ENCODE peak calls at places on chromosomes 3 and 15, in seven cellular contexts. F, K, V, U, Y, Q and J are unnamed samples.

GRCh38 chr3:8145661-8146060 is 356.0 kb upstream of the LMCD1 start:
- DNase-seq in F (no peak), K (no peak), V (no peak), U (no peak), Y (no peak), Q (no peak), J (no peak)

GRCh38 chr3:58260261-58260731 is 22.7 kb downstream of the ABHD6 start:
- DNase-seq in F (no peak), K (no peak), V (peak), U (peak), Y (no peak), Q (no peak), J (peak)

GRCh38 chr3:129045675-129046036 is 14.9 kb upstream of the GP9 start:
- DNase-seq in F (no peak), K (peak), V (peak), U (no peak), Y (no peak), Q (no peak), J (no peak)

GRCh38 chr15:68377766-68378165 is 54.2 kb downstream of the ITGA11 start:
- DNase-seq in F (no peak), K (no peak), V (no peak), U (no peak), Y (no peak), Q (no peak), J (no peak)

GRCh38 chr3:194137314-194138097 is 1.6 kb downstream of the HES1 start:
- DNase-seq in F (peak), K (peak), V (peak), U (peak), Y (peak), Q (no peak), J (peak)

GRCh38 chr15:82093774-82094211 is 48.0 kb upstream of the MEX3B start:
- DNase-seq in F (no peak), K (no peak), V (peak), U (peak), Y (no peak), Q (no peak), J (peak)

GRCh38 chr15:48671381-48672022 is 26.0 kb upstream of the FBN1 start:
- DNase-seq in F (no peak), K (no peak), V (peak), U (peak), Y (peak), Q (no peak), J (no peak)

GRCh38 chr15:89496155-89497098 is at the start of gene RHCG:
- DNase-seq in F (peak), K (peak), V (peak), U (peak), Y (peak), Q (peak), J (peak)

GRCh38 chr3:177810162-177810623 is 612.9 kb upstream of the TBL1XR1 start:
- DNase-seq in F (no peak), K (no peak), V (peak), U (peak), Y (no peak), Q (no peak), J (peak)

GRCh38 chr3:141491929-141492328 is 5.1 kb downstream of the RASA2 start:
- DNase-seq in F (no peak), K (no peak), V (no peak), U (no peak), Y (no peak), Q (no peak), J (no peak)

DNA sequence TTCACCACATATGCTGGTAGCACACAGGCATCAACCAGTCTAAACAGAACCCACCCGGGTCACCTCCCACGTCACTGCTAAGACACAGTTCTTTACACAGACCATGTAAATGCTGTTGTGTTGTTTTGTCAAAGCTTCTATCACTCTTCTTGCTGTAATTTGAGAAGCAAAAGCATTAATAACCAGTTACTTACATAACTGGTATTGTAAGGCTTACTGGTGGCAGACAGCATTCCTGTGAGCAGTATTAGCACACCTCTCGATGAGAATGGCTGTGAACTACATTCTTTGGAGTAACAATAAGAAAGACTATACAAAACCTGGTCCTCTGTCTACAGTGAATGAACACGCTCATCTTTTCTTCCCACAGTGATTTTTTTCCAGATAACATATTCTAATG is 479.2 kb downstream of the LPP start:
- DNase-seq in F (no peak), K (no peak), V (peak), U (no peak), Y (no peak), Q (no peak), J (no peak)
- H3K18ac ChIP-seq in F (no peak), K (no peak), V (no peak), U (peak), Y (no peak), Q (no peak), J (no peak)

GRCh38 chr3:114406286-114406685 is 112.5 kb downstream of the TIGIT start:
- DNase-seq in F (no peak), K (no peak), V (no peak), U (peak), Y (no peak), Q (no peak), J (peak)
- H4K8ac ChIP-seq in F (no peak), K (no peak), V (no peak), U (no peak), Y (no peak), Q (no peak), J (no peak)

GRCh38 chr3:133754973-133755828 is 9.0 kb downstream of the TF start:
- DNase-seq in F (no peak), K (no peak), V (no peak), U (no peak), Y (no peak), Q (no peak), J (no peak)
- H3K27ac ChIP-seq in F (no peak), K (no peak), V (no peak), U (no peak), Y (no peak), Q (no peak), J (no peak)

DNA sequence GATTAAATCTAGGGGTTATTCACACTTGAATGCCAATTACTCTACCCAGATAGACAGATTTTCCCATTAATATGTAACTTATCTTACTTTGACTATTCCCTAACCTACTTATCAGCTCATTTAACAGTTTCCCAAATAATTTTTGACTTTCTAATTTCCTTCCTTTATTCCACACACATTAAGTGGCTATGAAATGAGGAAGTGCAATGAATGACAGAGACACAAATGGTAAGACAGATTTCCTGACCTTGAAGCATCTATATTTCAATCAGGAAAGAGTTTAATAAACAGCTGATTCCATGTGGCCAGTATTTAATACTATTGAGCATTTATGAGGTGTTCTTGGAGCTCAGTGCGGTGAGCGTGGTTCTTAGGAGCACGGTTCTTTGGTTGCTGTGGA is 78.8 kb downstream of the SLC7A14 start:
- DNase-seq in F (no peak), K (no peak), V (no peak), U (no peak), Y (no peak), Q (no peak), J (no peak)
- H3K18ac ChIP-seq in F (no peak), K (no peak), V (no peak), U (peak), Y (peak), Q (no peak), J (peak)